ENCODE peak calls at places on chromosome 12, in eight cellular contexts. One of them, this sample, is unnamed.

GRCh38 chr12:89461649-89462612 is 62.7 kb downstream of the GALNT4 start:
- DNase-seq in GM04504: no peak
- DNase-seq in A549: peak
- DNase-seq in SK-N-DZ: peak
- DNase-seq in foreskin fibroblast: no peak
- DNase-seq in epithelial cell of esophagus: peak
- DNase-seq in AG08395: peak
- DNase-seq in activated CD4-positive, alpha-beta T cell treated with anti-CD3 and anti-CD28 coated beads, Interleukin-2, amount 50 U/mL, for 48 hours: no peak
- DNase-seq in this sample: peak

GRCh38 chr12:25121916-25122315 is 73.0 kb downstream of the DNAI7 start:
- DNase-seq in GM04504: no peak
- DNase-seq in A549: no peak
- DNase-seq in SK-N-DZ: no peak
- DNase-seq in foreskin fibroblast: peak
- DNase-seq in epithelial cell of esophagus: no peak
- DNase-seq in AG08395: no peak
- DNase-seq in activated CD4-positive, alpha-beta T cell treated with anti-CD3 and anti-CD28 coated beads, Interleukin-2, amount 50 U/mL, for 48 hours: no peak
- DNase-seq in this sample: no peak

GRCh38 chr12:48924617-48925217 is 575 bp downstream of the FKBP11 start:
- DNase-seq in GM04504: no peak
- DNase-seq in A549: peak
- DNase-seq in SK-N-DZ: no peak
- DNase-seq in foreskin fibroblast: peak
- DNase-seq in epithelial cell of esophagus: peak
- DNase-seq in AG08395: peak
- DNase-seq in activated CD4-positive, alpha-beta T cell treated with anti-CD3 and anti-CD28 coated beads, Interleukin-2, amount 50 U/mL, for 48 hours: peak
- DNase-seq in this sample: peak

GRCh38 chr12:13701502-13701901 is 279.9 kb downstream of the GRIN2B start:
- DNase-seq in GM04504: no peak
- DNase-seq in A549: no peak
- DNase-seq in SK-N-DZ: no peak
- DNase-seq in foreskin fibroblast: no peak
- DNase-seq in epithelial cell of esophagus: no peak
- DNase-seq in AG08395: no peak
- DNase-seq in activated CD4-positive, alpha-beta T cell treated with anti-CD3 and anti-CD28 coated beads, Interleukin-2, amount 50 U/mL, for 48 hours: no peak
- DNase-seq in this sample: no peak

GRCh38 chr12:93139028-93139665 is 210.1 kb upstream of the EEA1 start:
- DNase-seq in GM04504: no peak
- DNase-seq in A549: no peak
- DNase-seq in SK-N-DZ: no peak
- DNase-seq in foreskin fibroblast: no peak
- DNase-seq in epithelial cell of esophagus: no peak
- DNase-seq in AG08395: no peak
- DNase-seq in activated CD4-positive, alpha-beta T cell treated with anti-CD3 and anti-CD28 coated beads, Interleukin-2, amount 50 U/mL, for 48 hours: no peak
- DNase-seq in this sample: no peak

GRCh38 chr12:15603461-15604085 is 185.6 kb downstream of the EPS8 start:
- DNase-seq in GM04504: no peak
- DNase-seq in A549: no peak
- DNase-seq in SK-N-DZ: no peak
- DNase-seq in foreskin fibroblast: no peak
- DNase-seq in epithelial cell of esophagus: no peak
- DNase-seq in AG08395: no peak
- DNase-seq in activated CD4-positive, alpha-beta T cell treated with anti-CD3 and anti-CD28 coated beads, Interleukin-2, amount 50 U/mL, for 48 hours: no peak
- DNase-seq in this sample: peak

GRCh38 chr12:83036847-83037246 is 350.1 kb downstream of the TMTC2 start:
- DNase-seq in GM04504: no peak
- DNase-seq in A549: no peak
- DNase-seq in SK-N-DZ: no peak
- DNase-seq in foreskin fibroblast: no peak
- DNase-seq in epithelial cell of esophagus: no peak
- DNase-seq in AG08395: no peak
- DNase-seq in activated CD4-positive, alpha-beta T cell treated with anti-CD3 and anti-CD28 coated beads, Interleukin-2, amount 50 U/mL, for 48 hours: no peak
- DNase-seq in this sample: no peak

GRCh38 chr12:92987846-92988621 is 58.9 kb upstream of the EEA1 start:
- DNase-seq in GM04504: no peak
- DNase-seq in A549: no peak
- DNase-seq in SK-N-DZ: no peak
- DNase-seq in foreskin fibroblast: no peak
- DNase-seq in epithelial cell of esophagus: no peak
- DNase-seq in AG08395: no peak
- DNase-seq in activated CD4-positive, alpha-beta T cell treated with anti-CD3 and anti-CD28 coated beads, Interleukin-2, amount 50 U/mL, for 48 hours: peak
- DNase-seq in this sample: peak

GRCh38 chr12:124842800-124843510 is 20.7 kb downstream of the SCARB1 start:
- DNase-seq in GM04504: no peak
- DNase-seq in A549: no peak
- DNase-seq in SK-N-DZ: no peak
- DNase-seq in foreskin fibroblast: no peak
- DNase-seq in epithelial cell of esophagus: no peak
- DNase-seq in AG08395: no peak
- DNase-seq in activated CD4-positive, alpha-beta T cell treated with anti-CD3 and anti-CD28 coated beads, Interleukin-2, amount 50 U/mL, for 48 hours: no peak
- DNase-seq in this sample: no peak

GRCh38 chr12:23795494-23795893 is 154.0 kb downstream of the SOX5 start:
- DNase-seq in GM04504: no peak
- DNase-seq in A549: no peak
- DNase-seq in SK-N-DZ: no peak
- DNase-seq in foreskin fibroblast: no peak
- DNase-seq in epithelial cell of esophagus: no peak
- DNase-seq in AG08395: no peak
- DNase-seq in activated CD4-positive, alpha-beta T cell treated with anti-CD3 and anti-CD28 coated beads, Interleukin-2, amount 50 U/mL, for 48 hours: no peak
- DNase-seq in this sample: no peak

GRCh38 chr12:64889434-64890216 is 65.2 kb downstream of the TBC1D30 start:
- DNase-seq in GM04504: no peak
- DNase-seq in A549: no peak
- DNase-seq in SK-N-DZ: no peak
- DNase-seq in foreskin fibroblast: no peak
- DNase-seq in epithelial cell of esophagus: peak
- DNase-seq in AG08395: no peak
- DNase-seq in activated CD4-positive, alpha-beta T cell treated with anti-CD3 and anti-CD28 coated beads, Interleukin-2, amount 50 U/mL, for 48 hours: no peak
- DNase-seq in this sample: no peak

GRCh38 chr12:93042283-93042682 is 113.2 kb upstream of the EEA1 start:
- DNase-seq in GM04504: no peak
- DNase-seq in A549: no peak
- DNase-seq in SK-N-DZ: no peak
- DNase-seq in foreskin fibroblast: no peak
- DNase-seq in epithelial cell of esophagus: no peak
- DNase-seq in AG08395: no peak
- DNase-seq in activated CD4-positive, alpha-beta T cell treated with anti-CD3 and anti-CD28 coated beads, Interleukin-2, amount 50 U/mL, for 48 hours: no peak
- DNase-seq in this sample: no peak

GRCh38 chr12:124347805-124348658 is 53.1 kb downstream of the RFLNA start:
- DNase-seq in GM04504: no peak
- DNase-seq in A549: no peak
- DNase-seq in SK-N-DZ: no peak
- DNase-seq in foreskin fibroblast: no peak
- DNase-seq in epithelial cell of esophagus: no peak
- DNase-seq in AG08395: no peak
- DNase-seq in activated CD4-positive, alpha-beta T cell treated with anti-CD3 and anti-CD28 coated beads, Interleukin-2, amount 50 U/mL, for 48 hours: peak
- DNase-seq in this sample: peak

GRCh38 chr12:93059288-93059687 is 130.2 kb upstream of the EEA1 start:
- DNase-seq in GM04504: no peak
- DNase-seq in A549: no peak
- DNase-seq in SK-N-DZ: no peak
- DNase-seq in foreskin fibroblast: no peak
- DNase-seq in epithelial cell of esophagus: no peak
- DNase-seq in AG08395: no peak
- DNase-seq in activated CD4-positive, alpha-beta T cell treated with anti-CD3 and anti-CD28 coated beads, Interleukin-2, amount 50 U/mL, for 48 hours: no peak
- DNase-seq in this sample: peak

GRCh38 chr12:7869137-7869536 is 3.6 kb downstream of the SLC2A14 start:
- DNase-seq in GM04504: peak
- DNase-seq in A549: no peak
- DNase-seq in SK-N-DZ: no peak
- DNase-seq in foreskin fibroblast: peak
- DNase-seq in epithelial cell of esophagus: peak
- DNase-seq in AG08395: peak
- DNase-seq in activated CD4-positive, alpha-beta T cell treated with anti-CD3 and anti-CD28 coated beads, Interleukin-2, amount 50 U/mL, for 48 hours: no peak
- DNase-seq in this sample: no peak

GRCh38 chr12:650983-651382 is 12.3 kb downstream of the NINJ2 start:
- DNase-seq in GM04504: no peak
- DNase-seq in A549: no peak
- DNase-seq in SK-N-DZ: no peak
- DNase-seq in foreskin fibroblast: no peak
- DNase-seq in epithelial cell of esophagus: no peak
- DNase-seq in AG08395: no peak
- DNase-seq in activated CD4-positive, alpha-beta T cell treated with anti-CD3 and anti-CD28 coated beads, Interleukin-2, amount 50 U/mL, for 48 hours: no peak
- DNase-seq in this sample: no peak

GRCh38 chr12:4355843-4356327 is 23.6 kb downstream of the FGF23 start:
- DNase-seq in GM04504: no peak
- DNase-seq in A549: peak
- DNase-seq in SK-N-DZ: peak
- DNase-seq in foreskin fibroblast: no peak
- DNase-seq in epithelial cell of esophagus: peak
- DNase-seq in AG08395: no peak
- DNase-seq in activated CD4-positive, alpha-beta T cell treated with anti-CD3 and anti-CD28 coated beads, Interleukin-2, amount 50 U/mL, for 48 hours: peak
- DNase-seq in this sample: peak

GRCh38 chr12:100115291-100115690 is 27.4 kb downstream of the BLTP3B start:
- DNase-seq in GM04504: no peak
- DNase-seq in A549: no peak
- DNase-seq in SK-N-DZ: no peak
- DNase-seq in foreskin fibroblast: no peak
- DNase-seq in epithelial cell of esophagus: no peak
- DNase-seq in AG08395: no peak
- DNase-seq in activated CD4-positive, alpha-beta T cell treated with anti-CD3 and anti-CD28 coated beads, Interleukin-2, amount 50 U/mL, for 48 hours: no peak
- DNase-seq in this sample: no peak

GRCh38 chr12:110721570-110721969 is 21.1 kb downstream of the PPP1CC start:
- DNase-seq in GM04504: no peak
- DNase-seq in A549: no peak
- DNase-seq in SK-N-DZ: no peak
- DNase-seq in foreskin fibroblast: no peak
- DNase-seq in epithelial cell of esophagus: no peak
- DNase-seq in AG08395: no peak
- DNase-seq in activated CD4-positive, alpha-beta T cell treated with anti-CD3 and anti-CD28 coated beads, Interleukin-2, amount 50 U/mL, for 48 hours: no peak
- DNase-seq in this sample: no peak

GRCh38 chr12:76020281-76020680 is 11.3 kb downstream of the PHLDA1 start:
- DNase-seq in GM04504: peak
- DNase-seq in A549: peak
- DNase-seq in SK-N-DZ: no peak
- DNase-seq in foreskin fibroblast: no peak
- DNase-seq in epithelial cell of esophagus: peak
- DNase-seq in AG08395: peak
- DNase-seq in activated CD4-positive, alpha-beta T cell treated with anti-CD3 and anti-CD28 coated beads, Interleukin-2, amount 50 U/mL, for 48 hours: peak
- DNase-seq in this sample: no peak

GRCh38 chr12:83136421-83136820 is 449.7 kb downstream of the TMTC2 start:
- DNase-seq in GM04504: no peak
- DNase-seq in A549: no peak
- DNase-seq in SK-N-DZ: no peak
- DNase-seq in foreskin fibroblast: no peak
- DNase-seq in epithelial cell of esophagus: no peak
- DNase-seq in AG08395: no peak
- DNase-seq in activated CD4-positive, alpha-beta T cell treated with anti-CD3 and anti-CD28 coated beads, Interleukin-2, amount 50 U/mL, for 48 hours: no peak
- DNase-seq in this sample: no peak

GRCh38 chr12:115794659-115795081 is 482.8 kb downstream of the MED13L start:
- DNase-seq in GM04504: no peak
- DNase-seq in A549: peak
- DNase-seq in SK-N-DZ: no peak
- DNase-seq in foreskin fibroblast: no peak
- DNase-seq in epithelial cell of esophagus: no peak
- DNase-seq in AG08395: no peak
- DNase-seq in activated CD4-positive, alpha-beta T cell treated with anti-CD3 and anti-CD28 coated beads, Interleukin-2, amount 50 U/mL, for 48 hours: no peak
- DNase-seq in this sample: peak

GRCh38 chr12:111429760-111430417 is 24.2 kb downstream of the SH2B3 start:
- DNase-seq in GM04504: no peak
- DNase-seq in A549: no peak
- DNase-seq in SK-N-DZ: no peak
- DNase-seq in foreskin fibroblast: no peak
- DNase-seq in epithelial cell of esophagus: no peak
- DNase-seq in AG08395: no peak
- DNase-seq in activated CD4-positive, alpha-beta T cell treated with anti-CD3 and anti-CD28 coated beads, Interleukin-2, amount 50 U/mL, for 48 hours: peak
- DNase-seq in this sample: no peak

GRCh38 chr12:93441111-93441616 is 583 bp downstream of the UBE2N start:
- DNase-seq in GM04504: no peak
- DNase-seq in A549: peak
- DNase-seq in SK-N-DZ: no peak
- DNase-seq in foreskin fibroblast: no peak
- DNase-seq in epithelial cell of esophagus: peak
- DNase-seq in AG08395: peak
- DNase-seq in activated CD4-positive, alpha-beta T cell treated with anti-CD3 and anti-CD28 coated beads, Interleukin-2, amount 50 U/mL, for 48 hours: peak
- DNase-seq in this sample: no peak

GRCh38 chr12:64610660-64611429 is 550 bp downstream of the RASSF3 start:
- DNase-seq in GM04504: no peak
- DNase-seq in A549: peak
- DNase-seq in SK-N-DZ: peak
- DNase-seq in foreskin fibroblast: peak
- DNase-seq in epithelial cell of esophagus: peak
- DNase-seq in AG08395: peak
- DNase-seq in activated CD4-positive, alpha-beta T cell treated with anti-CD3 and anti-CD28 coated beads, Interleukin-2, amount 50 U/mL, for 48 hours: peak
- DNase-seq in this sample: peak

GRCh38 chr12:94134226-94134795 is 14.1 kb upstream of the PLXNC1 start:
- DNase-seq in GM04504: peak
- DNase-seq in A549: peak
- DNase-seq in SK-N-DZ: peak
- DNase-seq in foreskin fibroblast: peak
- DNase-seq in epithelial cell of esophagus: peak
- DNase-seq in AG08395: peak
- DNase-seq in activated CD4-positive, alpha-beta T cell treated with anti-CD3 and anti-CD28 coated beads, Interleukin-2, amount 50 U/mL, for 48 hours: no peak
- DNase-seq in this sample: peak

This sample was measured in NCI-H82.